ENCODE peak calls at places on chromosomes 13 and 19, in ten cellular contexts. One of them, this sample, is unnamed.
A peak's percentile ranks its signal among the peaks of the same experiment; 100 is the strongest.

GRCh38 chr19:10533656-10534386 is 9.9 kb upstream of the ATG4D start:
- DNase-seq in iPS-NIHi11: no peak
- DNase-seq in fibroblast of the conjunctiva: no peak
- DNase-seq in stromal cell of bone marrow: peak; percentile 68
- DNase-seq in amygdala: no peak
- DNase-seq in astrocyte of the spinal cord: peak; percentile 61
- DNase-seq in HuH-7: no peak
- DNase-seq in A172: peak; percentile 99
- DNase-seq in RKO: no peak
- DNase-seq in NCI-H460: no peak
- DNase-seq in this sample: peak; percentile 12

GRCh38 chr19:15173746-15174404 is 26.9 kb downstream of the NOTCH3 start:
- DNase-seq in stromal cell of bone marrow: no peak
- DNase-seq in amygdala: no peak
- DNase-seq in HuH-7: no peak
- DNase-seq in iPS-NIHi11: no peak
- DNase-seq in RKO: peak; percentile 46
- DNase-seq in A172: no peak
- DNase-seq in NCI-H460: no peak
- DNase-seq in astrocyte of the spinal cord: no peak
- DNase-seq in fibroblast of the conjunctiva: no peak
- DNase-seq in this sample: no peak

GRCh38 chr13:20441879-20442278 is 83.8 kb downstream of the CRYL1 start:
- DNase-seq in astrocyte of the spinal cord: peak; percentile 70
- DNase-seq in fibroblast of the conjunctiva: no peak
- DNase-seq in stromal cell of bone marrow: peak; percentile 47
- DNase-seq in RKO: peak; percentile 16
- DNase-seq in NCI-H460: no peak
- DNase-seq in HuH-7: no peak
- DNase-seq in amygdala: no peak
- DNase-seq in iPS-NIHi11: no peak
- DNase-seq in A172: peak; percentile 56
- DNase-seq in this sample: no peak

GRCh38 chr19:43439183-43440063 is 24.7 kb downstream of the TEX101 start:
- DNase-seq in astrocyte of the spinal cord: no peak
- DNase-seq in amygdala: no peak
- DNase-seq in NCI-H460: peak; percentile 83
- DNase-seq in fibroblast of the conjunctiva: no peak
- DNase-seq in HuH-7: no peak
- DNase-seq in A172: peak; percentile 98
- DNase-seq in stromal cell of bone marrow: no peak
- DNase-seq in RKO: peak; percentile 39
- DNase-seq in iPS-NIHi11: no peak
- DNase-seq in this sample: no peak

GRCh38 chr13:30734434-30734833 is 909 bp upstream of the ALOX5AP start:
- DNase-seq in iPS-NIHi11: no peak
- DNase-seq in astrocyte of the spinal cord: peak; percentile 64
- DNase-seq in RKO: no peak
- DNase-seq in fibroblast of the conjunctiva: no peak
- DNase-seq in NCI-H460: no peak
- DNase-seq in stromal cell of bone marrow: no peak
- DNase-seq in amygdala: no peak
- DNase-seq in A172: peak; percentile 61
- DNase-seq in HuH-7: no peak
- DNase-seq in this sample: no peak

GRCh38 chr13:98626298-98626940 is 49.5 kb upstream of the STK24 start:
- DNase-seq in stromal cell of bone marrow: no peak
- DNase-seq in astrocyte of the spinal cord: no peak
- DNase-seq in HuH-7: no peak
- DNase-seq in NCI-H460: no peak
- DNase-seq in fibroblast of the conjunctiva: peak; percentile 1
- DNase-seq in iPS-NIHi11: no peak
- DNase-seq in amygdala: no peak
- DNase-seq in A172: no peak
- DNase-seq in RKO: no peak
- DNase-seq in this sample: no peak

GRCh38 chr13:28501547-28501946 is 6.6 kb upstream of the FLT1 start:
- DNase-seq in HuH-7: no peak
- DNase-seq in stromal cell of bone marrow: no peak
- DNase-seq in iPS-NIHi11: no peak
- DNase-seq in amygdala: no peak
- DNase-seq in RKO: no peak
- DNase-seq in astrocyte of the spinal cord: no peak
- DNase-seq in A172: no peak
- DNase-seq in NCI-H460: no peak
- DNase-seq in fibroblast of the conjunctiva: no peak
- DNase-seq in this sample: no peak

GRCh38 chr13:46648166-46648607 is 95.2 kb downstream of the LRCH1 start:
- DNase-seq in HuH-7: no peak
- DNase-seq in A172: no peak
- DNase-seq in amygdala: no peak
- DNase-seq in NCI-H460: peak; percentile 20
- DNase-seq in astrocyte of the spinal cord: no peak
- DNase-seq in RKO: no peak
- DNase-seq in stromal cell of bone marrow: no peak
- DNase-seq in iPS-NIHi11: no peak
- DNase-seq in fibroblast of the conjunctiva: no peak
- DNase-seq in this sample: peak; percentile 51

GRCh38 chr19:32195706-32196610 is 149.5 kb upstream of the ZNF507 start:
- DNase-seq in amygdala: no peak
- DNase-seq in HuH-7: no peak
- DNase-seq in RKO: no peak
- DNase-seq in astrocyte of the spinal cord: no peak
- DNase-seq in NCI-H460: no peak
- DNase-seq in A172: no peak
- DNase-seq in fibroblast of the conjunctiva: no peak
- DNase-seq in iPS-NIHi11: no peak
- DNase-seq in stromal cell of bone marrow: no peak
- DNase-seq in this sample: no peak

GRCh38 chr19:2239771-2240770 is 3.4 kb downstream of the SF3A2 start:
- DNase-seq in fibroblast of the conjunctiva: no peak
- DNase-seq in A172: peak; percentile 49
- DNase-seq in stromal cell of bone marrow: no peak
- DNase-seq in HuH-7: no peak
- DNase-seq in NCI-H460: no peak
- DNase-seq in amygdala: no peak
- DNase-seq in astrocyte of the spinal cord: peak; percentile 51
- DNase-seq in iPS-NIHi11: no peak
- DNase-seq in RKO: peak; percentile 63
- DNase-seq in this sample: no peak

GRCh38 chr13:113170503-113170902 is 12.1 kb downstream of the PROZ start:
- DNase-seq in RKO: no peak
- DNase-seq in fibroblast of the conjunctiva: no peak
- DNase-seq in astrocyte of the spinal cord: no peak
- DNase-seq in amygdala: no peak
- DNase-seq in A172: no peak
- DNase-seq in HuH-7: no peak
- DNase-seq in NCI-H460: no peak
- DNase-seq in iPS-NIHi11: no peak
- DNase-seq in stromal cell of bone marrow: no peak
- DNase-seq in this sample: no peak

GRCh38 chr13:111317571-111318360 is 2.7 kb upstream of the TEX29 start:
- DNase-seq in amygdala: no peak
- DNase-seq in astrocyte of the spinal cord: no peak
- DNase-seq in A172: no peak
- DNase-seq in stromal cell of bone marrow: no peak
- DNase-seq in fibroblast of the conjunctiva: no peak
- DNase-seq in RKO: no peak
- DNase-seq in HuH-7: no peak
- DNase-seq in iPS-NIHi11: no peak
- DNase-seq in NCI-H460: no peak
- DNase-seq in this sample: no peak

GRCh38 chr19:17405250-17406038 is at the start of gene BST2:
- DNase-seq in fibroblast of the conjunctiva: no peak
- DNase-seq in A172: peak; percentile 64
- DNase-seq in iPS-NIHi11: peak; percentile 80
- DNase-seq in RKO: peak; percentile 99
- DNase-seq in NCI-H460: no peak
- DNase-seq in astrocyte of the spinal cord: peak; percentile 42
- DNase-seq in amygdala: peak; percentile 47
- DNase-seq in stromal cell of bone marrow: no peak
- DNase-seq in HuH-7: no peak
- DNase-seq in this sample: no peak

GRCh38 chr13:42168497-42168896 is 103.5 kb upstream of the AKAP11 start:
- DNase-seq in astrocyte of the spinal cord: no peak
- DNase-seq in iPS-NIHi11: no peak
- DNase-seq in amygdala: no peak
- DNase-seq in A172: no peak
- DNase-seq in RKO: no peak
- DNase-seq in HuH-7: no peak
- DNase-seq in NCI-H460: no peak
- DNase-seq in stromal cell of bone marrow: no peak
- DNase-seq in fibroblast of the conjunctiva: no peak
- DNase-seq in this sample: no peak

GRCh38 chr19:368624-369020 is 24.0 kb upstream of the MIER2 start:
- DNase-seq in NCI-H460: no peak
- DNase-seq in iPS-NIHi11: no peak
- DNase-seq in A172: no peak
- DNase-seq in amygdala: no peak
- DNase-seq in HuH-7: no peak
- DNase-seq in RKO: no peak
- DNase-seq in fibroblast of the conjunctiva: no peak
- DNase-seq in stromal cell of bone marrow: no peak
- DNase-seq in astrocyte of the spinal cord: no peak
- DNase-seq in this sample: no peak

GRCh38 chr13:42107006-42107405 is 58.6 kb downstream of the DGKH start:
- DNase-seq in A172: no peak
- DNase-seq in NCI-H460: no peak
- DNase-seq in fibroblast of the conjunctiva: no peak
- DNase-seq in astrocyte of the spinal cord: no peak
- DNase-seq in HuH-7: no peak
- DNase-seq in stromal cell of bone marrow: no peak
- DNase-seq in amygdala: no peak
- DNase-seq in iPS-NIHi11: no peak
- DNase-seq in RKO: no peak
- DNase-seq in this sample: no peak

GRCh38 chr13:110444226-110444653 is 117.3 kb downstream of the RAB20 start:
- DNase-seq in astrocyte of the spinal cord: peak; percentile 68
- DNase-seq in amygdala: no peak
- DNase-seq in fibroblast of the conjunctiva: no peak
- DNase-seq in stromal cell of bone marrow: no peak
- DNase-seq in HuH-7: no peak
- DNase-seq in iPS-NIHi11: no peak
- DNase-seq in NCI-H460: peak; percentile 51
- DNase-seq in RKO: peak; percentile 24
- DNase-seq in A172: no peak
- DNase-seq in this sample: no peak

GRCh38 chr13:73417012-73417615 is 358.3 kb downstream of the KLF5 start:
- DNase-seq in astrocyte of the spinal cord: no peak
- DNase-seq in RKO: peak; percentile 37
- DNase-seq in fibroblast of the conjunctiva: no peak
- DNase-seq in amygdala: no peak
- DNase-seq in stromal cell of bone marrow: no peak
- DNase-seq in iPS-NIHi11: peak; percentile 43
- DNase-seq in A172: peak; percentile 57
- DNase-seq in HuH-7: no peak
- DNase-seq in NCI-H460: peak; percentile 1
- DNase-seq in this sample: no peak

GRCh38 chr19:13022111-13022858 is 27.0 kb downstream of the NFIX start:
- DNase-seq in A172: peak; percentile 47
- DNase-seq in iPS-NIHi11: no peak
- DNase-seq in RKO: no peak
- DNase-seq in fibroblast of the conjunctiva: no peak
- DNase-seq in astrocyte of the spinal cord: no peak
- DNase-seq in NCI-H460: no peak
- DNase-seq in HuH-7: no peak
- DNase-seq in amygdala: peak; percentile 87
- DNase-seq in stromal cell of bone marrow: no peak
- DNase-seq in this sample: no peak

GRCh38 chr19:54667217-54667616 is 4.4 kb downstream of the LILRB4 start:
- DNase-seq in amygdala: no peak
- DNase-seq in iPS-NIHi11: no peak
- DNase-seq in stromal cell of bone marrow: no peak
- DNase-seq in NCI-H460: no peak
- DNase-seq in RKO: no peak
- DNase-seq in HuH-7: no peak
- DNase-seq in fibroblast of the conjunctiva: no peak
- DNase-seq in A172: no peak
- DNase-seq in astrocyte of the spinal cord: no peak
- DNase-seq in this sample: no peak

GRCh38 chr19:6271251-6271650 is 8.5 kb downstream of the MLLT1 start:
- DNase-seq in A172: no peak
- DNase-seq in HuH-7: no peak
- DNase-seq in fibroblast of the conjunctiva: no peak
- DNase-seq in stromal cell of bone marrow: no peak
- DNase-seq in astrocyte of the spinal cord: no peak
- DNase-seq in iPS-NIHi11: peak; percentile 65
- DNase-seq in amygdala: no peak
- DNase-seq in RKO: no peak
- DNase-seq in NCI-H460: no peak
- DNase-seq in this sample: no peak

GRCh38 chr13:73462241-73462640 is 403.4 kb downstream of the KLF5 start:
- DNase-seq in iPS-NIHi11: no peak
- DNase-seq in RKO: no peak
- DNase-seq in fibroblast of the conjunctiva: no peak
- DNase-seq in stromal cell of bone marrow: no peak
- DNase-seq in NCI-H460: no peak
- DNase-seq in amygdala: no peak
- DNase-seq in astrocyte of the spinal cord: no peak
- DNase-seq in A172: no peak
- DNase-seq in HuH-7: no peak
- DNase-seq in this sample: no peak

GRCh38 chr13:104571161-104571889 is 1505.1 kb upstream of the SLC10A2 start:
- DNase-seq in astrocyte of the spinal cord: peak; percentile 95
- DNase-seq in fibroblast of the conjunctiva: peak; percentile 53
- DNase-seq in HuH-7: peak; percentile 2
- DNase-seq in RKO: peak; percentile 84
- DNase-seq in NCI-H460: peak; percentile 39
- DNase-seq in amygdala: peak; percentile 87
- DNase-seq in stromal cell of bone marrow: peak; percentile 67
- DNase-seq in A172: peak; percentile 89
- DNase-seq in iPS-NIHi11: peak; percentile 45
- DNase-seq in this sample: peak; percentile 84

GRCh38 chr13:60933638-60934037 is 482.0 kb downstream of the PCDH20 start:
- DNase-seq in amygdala: no peak
- DNase-seq in NCI-H460: no peak
- DNase-seq in HuH-7: no peak
- DNase-seq in RKO: no peak
- DNase-seq in A172: no peak
- DNase-seq in iPS-NIHi11: no peak
- DNase-seq in stromal cell of bone marrow: no peak
- DNase-seq in astrocyte of the spinal cord: peak; percentile 18
- DNase-seq in fibroblast of the conjunctiva: no peak
- DNase-seq in this sample: no peak

GRCh38 chr13:97280478-97280877 is 58.3 kb downstream of the MBNL2 start:
- DNase-seq in HuH-7: no peak
- DNase-seq in astrocyte of the spinal cord: no peak
- DNase-seq in RKO: no peak
- DNase-seq in NCI-H460: no peak
- DNase-seq in iPS-NIHi11: no peak
- DNase-seq in A172: no peak
- DNase-seq in stromal cell of bone marrow: no peak
- DNase-seq in fibroblast of the conjunctiva: no peak
- DNase-seq in amygdala: no peak
- DNase-seq in this sample: no peak

GRCh38 chr19:33125929-33126388 is 6.0 kb upstream of the WDR88 start:
- DNase-seq in NCI-H460: peak; percentile 41
- DNase-seq in fibroblast of the conjunctiva: peak; percentile 56
- DNase-seq in HuH-7: peak; percentile 92
- DNase-seq in iPS-NIHi11: peak; percentile 79
- DNase-seq in astrocyte of the spinal cord: peak; percentile 69
- DNase-seq in stromal cell of bone marrow: peak; percentile 43
- DNase-seq in amygdala: peak; percentile 33
- DNase-seq in RKO: peak; percentile 78
- DNase-seq in A172: peak; percentile 55
- DNase-seq in this sample: peak; percentile 25